ENCODE peak calls at places on chromosome 4, in ten cellular contexts. B, L, F, M, C, T, J, G, W and Y are unnamed samples. For H3K4me1, the result is how much of the 10 kb centered on the place peaks cover.

GRCh38 chr4:87497141-87497540 is 32.0 kb downstream of the SPARCL1 start:
- DNase-seq in B (no peak), L (no peak), F (no peak), M (no peak), C (peak), T (no peak), J (no peak), G (no peak), W (no peak), Y (peak)

GRCh38 chr4:138632856-138633255 is 382.7 kb upstream of the NOCT start:
- DNase-seq in B (no peak), L (no peak), F (no peak), M (no peak), C (no peak), T (no peak), J (no peak), G (no peak), W (no peak), Y (no peak)

GRCh38 chr4:71396382-71396781 is 57.6 kb downstream of the SLC4A4 start:
- DNase-seq in B (no peak), L (peak), F (no peak), M (no peak), C (no peak), T (no peak), J (no peak), G (no peak), W (no peak), Y (no peak)

GRCh38 chr4:6339818-6340445 is 70.3 kb downstream of the WFS1 start:
- DNase-seq in B (peak), L (no peak), F (no peak), M (no peak), C (no peak), T (no peak), J (no peak), G (no peak), W (peak), Y (no peak)

GRCh38 chr4:188989371-188989770 is 850.1 kb downstream of the TRIML1 start:
- DNase-seq in B (no peak), L (peak), F (no peak), M (no peak), C (no peak), T (no peak), J (no peak), G (no peak), W (no peak), Y (no peak)

GRCh38 chr4:8910822-8911310 is 39.2 kb upstream of the HMX1 start:
- DNase-seq in B (no peak), L (no peak), F (no peak), M (no peak), C (no peak), T (peak), J (no peak), G (no peak), W (no peak), Y (peak)

GRCh38 chr4:87734936-87735335 is 64.4 kb upstream of the IBSP start:
- DNase-seq in B (no peak), L (no peak), F (no peak), M (no peak), C (no peak), T (no peak), J (no peak), G (no peak), W (no peak), Y (no peak)

GRCh38 chr4:4519296-4519898 is 22.5 kb downstream of the STX18 start:
- DNase-seq in B (no peak), L (no peak), F (no peak), M (no peak), C (no peak), T (no peak), J (no peak), G (no peak), W (no peak), Y (no peak)

GRCh38 chr4:128349921-128350320 is 62.3 kb upstream of the PGRMC2 start:
- DNase-seq in B (no peak), L (peak), F (no peak), M (no peak), C (no peak), T (no peak), J (no peak), G (no peak), W (no peak), Y (peak)

GRCh38 chr4:141657550-141657949 is 21.2 kb downstream of the IL15 start:
- DNase-seq in B (no peak), L (no peak), F (no peak), M (no peak), C (no peak), T (no peak), J (no peak), G (no peak), W (no peak), Y (no peak)

GRCh38 chr4:94390804-94391410 is 48.3 kb upstream of the HPGDS start:
- DNase-seq in B (no peak), L (peak), F (no peak), M (no peak), C (peak), T (no peak), J (no peak), G (peak), W (no peak), Y (peak)

GRCh38 chr4:84529169-84529751 is 30.2 kb upstream of the NKX6-1 start:
- DNase-seq in B (no peak), L (peak), F (no peak), M (no peak), C (peak), T (no peak), J (no peak), G (no peak), W (no peak), Y (peak)

DNA sequence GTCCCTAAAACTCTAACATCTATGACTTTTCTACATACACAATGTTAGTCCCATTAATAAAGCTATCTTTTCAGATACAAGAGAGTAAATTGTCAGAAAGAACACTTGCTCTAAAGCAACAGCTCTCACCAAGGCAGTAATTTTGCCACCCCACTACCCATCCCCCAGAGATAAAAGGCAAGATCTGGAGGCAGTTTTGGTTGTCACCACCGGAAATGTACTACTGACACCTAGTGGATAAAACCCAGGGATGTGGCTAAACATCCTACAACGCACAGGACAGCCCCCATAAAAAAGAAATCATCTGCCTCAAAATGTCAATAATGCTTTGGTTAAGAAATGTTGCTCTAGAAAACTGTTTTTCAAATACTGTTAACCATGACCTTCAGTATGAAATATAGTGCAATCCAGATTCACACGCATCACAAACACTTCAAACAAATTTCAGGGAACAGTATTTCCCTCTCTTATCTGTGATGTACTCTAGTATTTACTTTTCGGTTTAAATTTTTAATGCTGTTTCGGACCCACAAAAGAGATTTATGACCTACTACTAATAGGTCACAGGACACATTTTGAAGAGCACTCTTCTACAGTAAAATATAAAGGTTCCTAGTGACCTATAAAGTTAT is 5.1 kb downstream of the FBXL5 start:
- DNase-seq in B (no peak), L (peak), F (peak), M (no peak), C (peak), T (no peak), J (peak), G (peak), W (no peak), Y (peak)
- H3K4me1 ChIP-seq in B (under half), L (under half), F (under half), M (under half), C (under half), T (under half), J (half or more), G (under half), W (half or more), Y (under half)

DNA sequence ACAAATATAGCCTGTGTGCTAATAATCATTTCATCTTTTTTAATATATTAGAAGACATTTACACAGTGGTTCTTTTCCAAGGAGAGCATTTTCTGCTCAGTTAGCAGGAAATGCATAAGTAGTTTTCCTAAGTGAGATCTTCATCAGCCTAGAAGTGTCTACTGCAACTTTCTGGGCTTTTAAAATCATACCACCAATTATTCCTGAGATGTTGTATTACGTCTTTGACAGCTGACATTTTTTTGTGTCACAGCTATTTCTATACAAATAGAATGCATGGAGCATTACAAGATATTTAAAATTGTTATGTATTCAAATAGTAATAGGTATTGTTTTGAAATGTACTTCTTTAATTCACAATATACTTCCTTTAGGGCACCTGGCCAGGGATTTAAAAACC is 158.0 kb downstream of the GRID2 start:
- DNase-seq in B (no peak), L (no peak), F (no peak), M (no peak), C (no peak), T (no peak), J (no peak), G (no peak), W (no peak), Y (no peak)
- H3K4me3 ChIP-seq in B (no peak), L (no peak), F (no peak), M (no peak), C (no peak), T (no peak), J (no peak), G (no peak), W (no peak), Y (no peak)

GRCh38 chr4:173227753-173228152 is 59.1 kb downstream of the GALNT7 start:
- DNase-seq in B (no peak), L (no peak), F (no peak), M (no peak), C (no peak), T (no peak), J (no peak), G (no peak), W (no peak), Y (no peak)

GRCh38 chr4:173237152-173237551 is 68.5 kb downstream of the GALNT7 start:
- DNase-seq in B (no peak), L (no peak), F (no peak), M (no peak), C (no peak), T (no peak), J (no peak), G (no peak), W (no peak), Y (no peak)

GRCh38 chr4:173230077-173230476 is 61.5 kb downstream of the GALNT7 start:
- DNase-seq in B (no peak), L (no peak), F (no peak), M (no peak), C (no peak), T (no peak), J (no peak), G (no peak), W (no peak), Y (no peak)

GRCh38 chr4:173235050-173235449 is 66.4 kb downstream of the GALNT7 start:
- DNase-seq in B (no peak), L (no peak), F (no peak), M (no peak), C (no peak), T (no peak), J (no peak), G (no peak), W (no peak), Y (no peak)

DNA sequence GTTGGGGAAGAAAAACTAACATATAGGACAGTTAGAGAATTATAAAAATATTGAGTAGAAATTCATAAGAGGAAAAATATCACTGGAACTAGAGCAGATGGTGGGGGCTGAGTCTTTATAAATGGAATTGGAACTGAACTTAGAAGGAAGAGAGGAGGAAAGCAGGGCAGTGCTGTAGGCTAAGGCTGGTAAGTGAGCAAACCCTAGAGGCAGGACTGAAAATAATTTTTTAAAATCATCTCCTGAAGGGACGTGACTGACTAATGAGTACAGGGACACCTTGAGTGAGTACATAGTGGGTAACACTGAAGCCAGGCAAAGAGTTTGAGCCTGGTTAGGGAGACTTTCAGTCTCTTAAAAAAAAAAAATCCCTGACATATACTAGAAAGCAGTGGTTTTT is 63.3 kb downstream of the GALNT7 start:
- DNase-seq in B (no peak), L (peak), F (no peak), M (no peak), C (no peak), T (no peak), J (no peak), G (no peak), W (no peak), Y (peak)
- TF ChIP-seq CTCF in B (no peak), L (peak), F (no peak), M (peak), C (peak), T (no peak), J (peak), G (no peak), W (no peak), Y (no peak)

DNA sequence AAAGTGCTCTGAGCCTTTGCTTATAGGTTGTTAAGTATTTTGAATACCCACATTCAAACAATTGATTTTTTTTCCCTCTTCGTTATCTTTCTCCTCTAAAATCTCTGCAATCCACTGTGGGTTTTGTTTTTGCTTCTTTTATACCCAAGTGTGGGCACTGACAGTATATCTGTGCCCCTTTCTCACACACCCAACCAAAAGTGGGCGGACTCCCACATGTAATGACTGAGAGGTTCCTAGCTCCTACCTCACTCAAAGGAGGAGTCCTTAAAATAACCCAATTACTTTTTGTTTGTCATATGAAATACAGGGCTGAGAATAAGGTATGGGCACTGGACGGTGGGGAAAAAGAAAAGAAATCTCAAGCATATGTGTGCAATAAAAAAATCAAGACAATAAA is 51.7 kb downstream of the PPARGC1A start:
- DNase-seq in B (no peak), L (no peak), F (no peak), M (no peak), C (no peak), T (no peak), J (no peak), G (no peak), W (no peak), Y (no peak)
- H3K4me1 ChIP-seq in B (under half), L (under half), F (under half), M (under half), C (under half), T (under half), J (half or more), G (under half), W (under half), Y (under half)

GRCh38 chr4:148007303-148007702 is 275.4 kb downstream of the ARHGAP10 start:
- DNase-seq in B (no peak), L (peak), F (no peak), M (peak), C (no peak), T (no peak), J (no peak), G (no peak), W (no peak), Y (no peak)
- H3K4me3 ChIP-seq in B (no peak), L (no peak), F (no peak), M (no peak), C (no peak), T (no peak), J (no peak), G (no peak), W (no peak), Y (no peak)